ENCODE peak calls at places on chromosomes 2 and 18, in six cellular contexts. One of them, this sample, is unnamed. For H3K4me1, the result is how much of the 10 kb centered on the place peaks cover.

GRCh38 chr2:238839428-238839827 is 8.5 kb upstream of the TWIST2 start:
- DNase-seq in keratinocyte: no peak
- DNase-seq in HepG2: peak
- DNase-seq in fibroblast of lung: no peak
- DNase-seq in K562: no peak
- DNase-seq in PC-3: no peak
- DNase-seq in this sample: no peak

GRCh38 chr18:42141439-42141838 is 186.4 kb downstream of the PIK3C3 start:
- DNase-seq in keratinocyte: no peak
- DNase-seq in HepG2: peak
- DNase-seq in fibroblast of lung: no peak
- DNase-seq in K562: no peak
- DNase-seq in PC-3: peak
- DNase-seq in this sample: no peak

GRCh38 chr2:128373346-128374000 is 54.8 kb upstream of the HS6ST1 start:
- DNase-seq in keratinocyte: peak
- DNase-seq in HepG2: no peak
- DNase-seq in fibroblast of lung: no peak
- DNase-seq in K562: no peak
- DNase-seq in PC-3: no peak
- DNase-seq in this sample: no peak

GRCh38 chr2:37622434-37623202 is 48.8 kb downstream of the CDC42EP3 start:
- DNase-seq in keratinocyte: no peak
- DNase-seq in HepG2: no peak
- DNase-seq in fibroblast of lung: no peak
- DNase-seq in K562: no peak
- DNase-seq in PC-3: no peak
- DNase-seq in this sample: no peak

GRCh38 chr2:23418490-23418911 is 33.5 kb downstream of the KLHL29 start:
- DNase-seq in keratinocyte: no peak
- DNase-seq in HepG2: no peak
- DNase-seq in fibroblast of lung: peak
- DNase-seq in K562: no peak
- DNase-seq in PC-3: peak
- DNase-seq in this sample: no peak

GRCh38 chr2:142834003-142834402 is 43.5 kb upstream of the KYNU start:
- DNase-seq in keratinocyte: peak
- DNase-seq in HepG2: no peak
- DNase-seq in fibroblast of lung: peak
- DNase-seq in K562: no peak
- DNase-seq in PC-3: peak
- DNase-seq in this sample: no peak

GRCh38 chr2:50635824-50636223 is 396.1 kb downstream of the NRXN1 start:
- DNase-seq in keratinocyte: no peak
- DNase-seq in HepG2: no peak
- DNase-seq in fibroblast of lung: no peak
- DNase-seq in K562: no peak
- DNase-seq in PC-3: no peak
- DNase-seq in this sample: no peak

GRCh38 chr2:157424374-157424773 is 19.5 kb downstream of the CYTIP start:
- DNase-seq in keratinocyte: no peak
- DNase-seq in HepG2: no peak
- DNase-seq in fibroblast of lung: no peak
- DNase-seq in K562: no peak
- DNase-seq in PC-3: no peak
- DNase-seq in this sample: no peak

GRCh38 chr2:28821295-28821958 is 10.8 kb downstream of the SPDYA start:
- DNase-seq in keratinocyte: peak
- DNase-seq in HepG2: peak
- DNase-seq in fibroblast of lung: peak
- DNase-seq in K562: peak
- DNase-seq in PC-3: peak
- DNase-seq in this sample: peak

GRCh38 chr18:27113358-27113757 is 71.8 kb downstream of the CHST9 start:
- DNase-seq in keratinocyte: no peak
- DNase-seq in HepG2: no peak
- DNase-seq in fibroblast of lung: no peak
- DNase-seq in K562: no peak
- DNase-seq in PC-3: no peak
- DNase-seq in this sample: no peak

GRCh38 chr2:28340312-28341202 is 52.1 kb upstream of the FOSL2 start:
- DNase-seq in keratinocyte: no peak
- DNase-seq in HepG2: no peak
- DNase-seq in fibroblast of lung: no peak
- DNase-seq in K562: no peak
- DNase-seq in PC-3: no peak
- DNase-seq in this sample: no peak

GRCh38 chr2:178280261-178280852 is 86.0 kb downstream of the OSBPL6 start:
- DNase-seq in keratinocyte: no peak
- DNase-seq in HepG2: peak
- DNase-seq in fibroblast of lung: peak
- DNase-seq in K562: peak
- DNase-seq in PC-3: peak
- DNase-seq in this sample: peak

GRCh38 chr2:218679119-218679518 is 7.2 kb downstream of the STK36 start:
- DNase-seq in keratinocyte: no peak
- DNase-seq in HepG2: no peak
- DNase-seq in fibroblast of lung: no peak
- DNase-seq in K562: peak
- DNase-seq in PC-3: peak
- DNase-seq in this sample: no peak

GRCh38 chr2:48900321-48901014 is 144.9 kb upstream of the LHCGR start:
- DNase-seq in keratinocyte: no peak
- DNase-seq in HepG2: no peak
- DNase-seq in fibroblast of lung: no peak
- DNase-seq in K562: no peak
- DNase-seq in PC-3: no peak
- DNase-seq in this sample: no peak

GRCh38 chr2:64291181-64291580 is 147.0 kb upstream of the PELI1 start:
- DNase-seq in keratinocyte: no peak
- DNase-seq in HepG2: no peak
- DNase-seq in fibroblast of lung: peak
- DNase-seq in K562: no peak
- DNase-seq in PC-3: peak
- DNase-seq in this sample: peak

GRCh38 chr2:165453672-165454071 is 15.8 kb upstream of the CSRNP3 start:
- DNase-seq in keratinocyte: no peak
- DNase-seq in HepG2: no peak
- DNase-seq in fibroblast of lung: no peak
- DNase-seq in K562: no peak
- DNase-seq in PC-3: no peak
- DNase-seq in this sample: no peak

GRCh38 chr2:16774091-16774490 is 108.5 kb upstream of the CYRIA start:
- DNase-seq in keratinocyte: no peak
- DNase-seq in HepG2: no peak
- DNase-seq in fibroblast of lung: no peak
- DNase-seq in K562: no peak
- DNase-seq in PC-3: no peak
- DNase-seq in this sample: no peak

DNA sequence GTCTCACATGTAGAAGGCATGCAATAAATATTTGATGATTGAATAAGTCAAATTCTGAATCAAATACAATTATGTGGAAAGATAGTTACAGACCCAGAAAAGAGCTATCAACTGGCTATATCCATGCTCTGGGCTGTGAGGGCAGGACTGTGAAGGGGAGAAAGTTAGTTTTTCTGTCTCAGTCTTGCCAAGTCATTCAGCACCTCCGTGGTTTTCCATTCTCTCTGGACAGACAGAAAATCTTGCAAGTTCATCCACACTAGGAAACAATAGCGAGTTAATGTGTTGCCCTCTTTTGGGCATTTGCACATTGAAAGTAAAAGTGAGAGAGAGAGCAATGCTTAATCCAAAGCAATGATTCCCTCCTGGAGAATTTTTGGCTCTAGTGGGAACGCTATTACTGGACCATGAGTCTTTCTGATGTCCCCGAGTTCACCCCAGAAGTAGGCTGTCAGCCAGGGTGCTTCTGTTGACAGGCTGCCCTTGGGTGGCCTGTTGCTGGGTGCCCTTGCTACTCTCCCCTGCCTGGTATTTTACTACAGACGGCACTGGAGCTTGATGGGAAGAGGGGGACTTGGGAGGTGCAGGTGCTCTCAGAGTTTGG is 238.3 kb downstream of the LOXHD1 start:
- DNase-seq in keratinocyte: no peak
- DNase-seq in HepG2: no peak
- DNase-seq in fibroblast of lung: no peak
- DNase-seq in K562: no peak
- DNase-seq in PC-3: no peak
- DNase-seq in this sample: no peak
- H3K4me1 ChIP-seq in keratinocyte: under half
- H3K4me1 ChIP-seq in HepG2: under half
- H3K4me1 ChIP-seq in fibroblast of lung: under half
- H3K4me1 ChIP-seq in K562: under half
- H3K4me1 ChIP-seq in PC-3: under half
- H3K4me1 ChIP-seq in this sample: under half

DNA sequence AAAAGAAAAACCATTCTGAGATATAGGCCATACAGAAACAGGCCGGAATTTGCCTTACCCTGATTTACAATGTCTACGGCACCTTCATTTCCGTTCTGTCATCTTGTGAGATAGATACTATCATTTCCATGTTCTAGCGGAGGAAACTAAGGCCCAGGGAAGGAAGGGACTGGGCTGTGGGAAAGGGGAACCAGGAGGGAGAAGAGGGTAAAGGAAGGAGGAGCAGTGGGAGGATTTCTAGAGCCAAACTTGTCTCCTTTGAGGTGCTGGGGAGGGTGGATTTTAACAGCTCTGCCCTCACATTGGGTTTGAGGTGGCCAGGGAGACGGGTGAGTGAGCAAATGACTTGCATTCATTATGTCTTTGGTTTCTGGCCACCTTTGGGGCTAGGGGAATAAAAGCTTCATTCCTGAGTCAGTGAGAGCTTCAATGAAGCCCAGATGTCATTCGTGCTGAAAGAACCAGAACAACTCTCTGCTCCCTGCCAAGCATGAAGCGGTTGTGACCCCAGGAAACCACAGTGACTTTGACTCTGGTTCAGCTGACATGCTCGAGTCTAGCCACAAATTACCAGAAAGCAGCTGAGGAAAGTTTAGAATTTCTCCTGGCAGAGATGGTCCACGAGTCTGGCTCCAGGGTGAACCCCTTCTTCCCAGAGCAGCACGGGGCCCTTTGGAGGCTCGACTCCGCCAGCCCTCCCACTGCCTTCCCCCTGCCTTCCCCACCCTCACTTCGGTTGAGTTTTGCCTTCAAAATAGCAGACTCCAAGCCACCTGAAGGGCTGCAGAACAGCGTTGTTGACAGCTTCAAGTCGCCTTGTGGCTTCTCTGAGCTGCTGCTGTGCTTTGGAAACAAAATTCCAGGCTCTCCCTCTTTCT is 3.8 kb downstream of the ACTG2 start:
- DNase-seq in keratinocyte: no peak
- DNase-seq in HepG2: no peak
- DNase-seq in fibroblast of lung: peak
- DNase-seq in K562: no peak
- DNase-seq in PC-3: no peak
- DNase-seq in this sample: no peak
- TF ChIP-seq EZH2 in keratinocyte: no peak
- TF ChIP-seq EZH2 in HepG2: no peak
- TF ChIP-seq EZH2 in fibroblast of lung: no peak
- TF ChIP-seq EZH2 in K562: no peak
- TF ChIP-seq EZH2 in PC-3: no peak
- TF ChIP-seq EZH2 in this sample: no peak

GRCh38 chr2:44455877-44456276 is 94.1 kb downstream of the CAMKMT start:
- DNase-seq in keratinocyte: no peak
- DNase-seq in HepG2: no peak
- DNase-seq in fibroblast of lung: no peak
- DNase-seq in K562: no peak
- DNase-seq in PC-3: no peak
- DNase-seq in this sample: no peak

GRCh38 chr2:44456946-44457345 is 95.2 kb downstream of the CAMKMT start:
- DNase-seq in keratinocyte: no peak
- DNase-seq in HepG2: no peak
- DNase-seq in fibroblast of lung: no peak
- DNase-seq in K562: no peak
- DNase-seq in PC-3: no peak
- DNase-seq in this sample: no peak

GRCh38 chr2:44464437-44464836 is 102.7 kb downstream of the CAMKMT start:
- DNase-seq in keratinocyte: no peak
- DNase-seq in HepG2: no peak
- DNase-seq in fibroblast of lung: no peak
- DNase-seq in K562: no peak
- DNase-seq in PC-3: no peak
- DNase-seq in this sample: no peak

GRCh38 chr2:44462934-44463849 is 101.4 kb downstream of the CAMKMT start:
- DNase-seq in keratinocyte: no peak
- DNase-seq in HepG2: no peak
- DNase-seq in fibroblast of lung: no peak
- DNase-seq in K562: no peak
- DNase-seq in PC-3: no peak
- DNase-seq in this sample: no peak

DNA sequence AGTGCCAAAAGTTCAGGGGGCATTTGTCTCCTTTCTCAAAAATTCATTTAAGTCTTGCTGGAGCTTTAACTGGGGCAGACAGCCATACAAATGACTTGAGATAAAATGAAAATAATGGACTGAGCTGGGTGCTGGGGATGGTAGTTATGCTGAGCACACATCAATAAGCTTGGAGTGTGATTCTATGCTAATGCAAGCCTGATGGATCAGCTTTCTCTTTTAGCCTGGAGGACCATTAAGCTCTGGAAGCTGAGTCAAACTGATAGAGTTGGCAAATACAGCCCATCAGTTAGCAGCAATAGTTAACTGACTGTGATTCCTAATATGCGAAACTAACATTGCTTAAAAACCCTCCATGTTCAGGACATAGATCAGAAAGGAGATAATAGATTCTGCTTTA is 98.0 kb downstream of the CAMKMT start:
- DNase-seq in keratinocyte: no peak
- DNase-seq in HepG2: no peak
- DNase-seq in fibroblast of lung: no peak
- DNase-seq in K562: no peak
- DNase-seq in PC-3: no peak
- DNase-seq in this sample: no peak
- H3K4me1 ChIP-seq in keratinocyte: under half
- H3K4me1 ChIP-seq in HepG2: under half
- H3K4me1 ChIP-seq in fibroblast of lung: under half
- H3K4me1 ChIP-seq in K562: under half
- H3K4me1 ChIP-seq in PC-3: under half
- H3K4me1 ChIP-seq in this sample: under half

DNA sequence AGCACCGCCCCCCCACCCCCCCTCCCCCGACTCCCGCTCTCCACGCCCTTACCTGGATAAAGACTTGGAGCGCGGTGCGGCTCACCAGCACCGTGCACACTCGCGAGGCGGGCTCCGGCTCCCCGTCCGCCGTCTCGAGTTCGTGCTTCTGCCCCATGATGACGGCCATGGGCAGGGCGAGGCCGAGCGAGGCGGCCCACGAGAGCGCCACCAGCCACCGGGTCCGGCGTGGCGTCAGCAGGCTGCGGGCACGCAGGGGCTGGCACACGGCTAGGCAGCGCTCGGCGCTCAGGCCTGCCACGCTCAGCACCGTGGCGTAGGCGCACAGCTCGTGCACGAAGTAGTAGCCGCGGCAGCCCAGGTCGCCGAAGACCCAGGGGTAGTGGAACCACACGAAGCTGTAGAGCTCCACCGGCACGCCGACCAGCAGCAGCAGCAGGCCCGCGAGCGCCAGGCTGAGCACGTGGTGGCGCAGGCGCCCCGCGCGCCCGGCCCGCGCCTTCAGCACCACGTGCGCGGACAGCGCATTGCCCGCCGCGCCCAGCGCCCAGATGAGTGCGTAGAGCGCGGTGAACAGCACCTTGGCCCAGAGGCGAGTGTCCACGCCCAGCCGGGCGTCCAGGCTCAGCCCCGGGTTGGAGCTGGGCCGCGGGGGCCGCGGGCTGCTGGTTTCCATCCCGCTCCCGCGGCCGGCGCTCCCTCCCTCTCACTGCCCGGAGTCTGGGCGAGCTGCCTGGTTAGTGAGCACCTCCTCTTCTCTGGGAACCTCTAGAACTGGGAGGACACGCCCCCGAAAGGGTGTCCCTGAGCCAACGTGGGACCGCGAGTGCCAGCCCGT is at the start of gene NTSR2:
- DNase-seq in keratinocyte: no peak
- DNase-seq in HepG2: peak
- DNase-seq in fibroblast of lung: peak
- DNase-seq in K562: no peak
- DNase-seq in PC-3: no peak
- DNase-seq in this sample: no peak
- TF ChIP-seq EZH2 in keratinocyte: no peak
- TF ChIP-seq EZH2 in HepG2: no peak
- TF ChIP-seq EZH2 in fibroblast of lung: no peak
- TF ChIP-seq EZH2 in K562: no peak
- TF ChIP-seq EZH2 in PC-3: no peak
- TF ChIP-seq EZH2 in this sample: no peak